ENCODE peak calls at places on chromosomes 13 and 19, in six cellular contexts. A is smooth muscle cell of the brain vasculature, N is T-helper 2 cell, D is SK-MEL-5, Z is RCC 7860, G is sciatic nerve. U is an unnamed sample.

GRCh38 chr19:48636859-48637448 is at the start of gene DBP:
- DNase-seq in A (no peak), N (no peak), D (no peak), Z (no peak), G (peak), U (no peak)

GRCh38 chr19:12834976-12835757 is 788 bp upstream of the RTBDN start:
- DNase-seq in A (no peak), N (no peak), D (peak), Z (no peak), G (no peak), U (no peak)

GRCh38 chr13:76903544-76904162 is 17.4 kb upstream of the KCTD12 start:
- DNase-seq in A (peak), N (peak), D (peak), Z (peak), G (peak), U (peak)

GRCh38 chr13:27011661-27012060 is 159.9 kb downstream of the USP12 start:
- DNase-seq in A (no peak), N (no peak), D (no peak), Z (no peak), G (no peak), U (no peak)

GRCh38 chr19:1503089-1503924 is 9.5 kb downstream of the ADAMTSL5 start:
- DNase-seq in A (no peak), N (peak), D (peak), Z (no peak), G (no peak), U (no peak)

GRCh38 chr19:34265221-34265650 is 10.9 kb downstream of the GARRE1 start:
- DNase-seq in A (no peak), N (no peak), D (no peak), Z (no peak), G (no peak), U (no peak)

GRCh38 chr19:13825489-13826475 is 30.5 kb downstream of the ZSWIM4 start:
- DNase-seq in A (no peak), N (no peak), D (peak), Z (no peak), G (peak), U (no peak)

GRCh38 chr19:41479757-41480191 is 36.8 kb downstream of the ERICH4 start:
- DNase-seq in A (no peak), N (no peak), D (no peak), Z (no peak), G (no peak), U (no peak)

GRCh38 chr13:80116107-80116506 is 224.8 kb downstream of the SPRY2 start:
- DNase-seq in A (no peak), N (no peak), D (peak), Z (no peak), G (no peak), U (peak)

GRCh38 chr19:55047951-55048350 is 9.9 kb upstream of the GP6 start:
- DNase-seq in A (no peak), N (no peak), D (no peak), Z (no peak), G (no peak), U (no peak)

GRCh38 chr19:44643605-44644390 is at the start of gene PVR:
- DNase-seq in A (no peak), N (no peak), D (peak), Z (peak), G (peak), U (peak)

GRCh38 chr13:113663934-113664333 is 3.1 kb upstream of the GRK1 start:
- DNase-seq in A (no peak), N (no peak), D (no peak), Z (no peak), G (peak), U (no peak)

GRCh38 chr19:49440439-49441209 is 703 bp downstream of the SLC17A7 start:
- DNase-seq in A (no peak), N (no peak), D (no peak), Z (no peak), G (no peak), U (no peak)

GRCh38 chr13:33728271-33729037 is 89.5 kb upstream of the RFC3 start:
- DNase-seq in A (no peak), N (no peak), D (peak), Z (peak), G (peak), U (peak)

GRCh38 chr19:11375143-11375948 is 880 bp downstream of the SWSAP1 start:
- DNase-seq in A (no peak), N (peak), D (no peak), Z (no peak), G (peak), U (no peak)

GRCh38 chr19:11465605-11466004 is 15.2 kb downstream of the ELAVL3 start:
- DNase-seq in A (no peak), N (no peak), D (no peak), Z (no peak), G (no peak), U (no peak)

GRCh38 chr19:34228762-34229161 is 25.6 kb upstream of the GARRE1 start:
- DNase-seq in A (no peak), N (no peak), D (no peak), Z (no peak), G (no peak), U (no peak)

GRCh38 chr19:4444765-4445741 is 12.5 kb downstream of the UBXN6 start:
- DNase-seq in A (no peak), N (no peak), D (no peak), Z (no peak), G (no peak), U (no peak)